ENCODE peak calls at places on chromosomes 5 and 9, in eight cellular contexts. H, U, M, I, F, O, Z and T are unnamed samples.

GRCh38 chr9:138052635-138053320 is 175.2 kb downstream of the CACNA1B start:
- DNase-seq in H (no peak), U (no peak), M (peak), I (no peak), F (peak), O (no peak), Z (no peak), T (no peak)

GRCh38 chr5:173726848-173727557 is 110.6 kb upstream of the BOD1 start:
- DNase-seq in H (no peak), U (no peak), M (no peak), I (no peak), F (no peak), O (no peak), Z (no peak), T (no peak)

GRCh38 chr9:117957267-117957666 is 253.1 kb downstream of the TLR4 start:
- DNase-seq in H (no peak), U (no peak), M (no peak), I (peak), F (no peak), O (no peak), Z (no peak), T (no peak)

GRCh38 chr5:34519489-34520220 is 136.5 kb upstream of the RAI14 start:
- DNase-seq in H (no peak), U (no peak), M (no peak), I (no peak), F (no peak), O (no peak), Z (no peak), T (no peak)

GRCh38 chr5:57736716-57737115 is 254.1 kb upstream of the ACTBL2 start:
- DNase-seq in H (no peak), U (no peak), M (no peak), I (no peak), F (no peak), O (no peak), Z (no peak), T (no peak)

GRCh38 chr5:62569466-62569865 is 9.2 kb upstream of the LRRC70 start:
- DNase-seq in H (no peak), U (no peak), M (no peak), I (no peak), F (no peak), O (no peak), Z (no peak), T (no peak)

GRCh38 chr9:130707225-130707976 is 13.8 kb downstream of the EXOSC2 start:
- DNase-seq in H (no peak), U (peak), M (no peak), I (peak), F (peak), O (peak), Z (peak), T (no peak)

GRCh38 chr5:431001-431710 is 11.8 kb upstream of the EXOC3 start:
- DNase-seq in H (no peak), U (peak), M (peak), I (no peak), F (peak), O (no peak), Z (peak), T (no peak)

GRCh38 chr5:132895719-132896305 is 22.3 kb downstream of the LEAP2 start:
- DNase-seq in H (no peak), U (no peak), M (no peak), I (no peak), F (no peak), O (no peak), Z (no peak), T (no peak)

GRCh38 chr5:124806026-124806856 is 59.8 kb upstream of the ZNF608 start:
- DNase-seq in H (peak), U (peak), M (peak), I (peak), F (peak), O (no peak), Z (no peak), T (peak)

GRCh38 chr9:22102347-22103053 is 93.4 kb upstream of the CDKN2B start:
- DNase-seq in H (no peak), U (no peak), M (no peak), I (no peak), F (no peak), O (no peak), Z (no peak), T (no peak)

GRCh38 chr5:132221781-132222648 is 5.6 kb downstream of the P4HA2 start:
- DNase-seq in H (no peak), U (no peak), M (no peak), I (no peak), F (peak), O (no peak), Z (no peak), T (peak)

GRCh38 chr9:25681270-25681669 is 3.0 kb upstream of the TUSC1 start:
- DNase-seq in H (peak), U (no peak), M (no peak), I (no peak), F (no peak), O (no peak), Z (no peak), T (peak)

GRCh38 chr9:93095205-93096130 is 549 bp upstream of the CARD19 start:
- DNase-seq in H (peak), U (peak), M (peak), I (peak), F (peak), O (peak), Z (peak), T (peak)

GRCh38 chr9:3479516-3480352 is 46.1 kb downstream of the RFX3 start:
- DNase-seq in H (no peak), U (no peak), M (no peak), I (no peak), F (no peak), O (no peak), Z (no peak), T (no peak)

GRCh38 chr5:87398981-87399616 is 13.6 kb downstream of the CCNH start:
- DNase-seq in H (no peak), U (no peak), M (no peak), I (no peak), F (no peak), O (no peak), Z (no peak), T (no peak)

GRCh38 chr9:110426052-110426709 is 88.5 kb upstream of the TXNDC8 start:
- DNase-seq in H (no peak), U (no peak), M (no peak), I (no peak), F (no peak), O (no peak), Z (no peak), T (no peak)

GRCh38 chr5:24855485-24855884 is 210.7 kb upstream of the CDH10 start:
- DNase-seq in H (no peak), U (no peak), M (no peak), I (no peak), F (no peak), O (no peak), Z (no peak), T (no peak)

GRCh38 chr5:173069661-173070060 is 13.5 kb downstream of the CREBRF start:
- DNase-seq in H (no peak), U (no peak), M (no peak), I (no peak), F (no peak), O (no peak), Z (no peak), T (no peak)

GRCh38 chr9:12785251-12785880 is 10.5 kb downstream of the LURAP1L start:
- DNase-seq in H (no peak), U (no peak), M (no peak), I (no peak), F (peak), O (no peak), Z (no peak), T (peak)

GRCh38 chr5:122981846-122982245 is 54.7 kb downstream of the PPIC start:
- DNase-seq in H (no peak), U (no peak), M (no peak), I (no peak), F (no peak), O (no peak), Z (no peak), T (no peak)

GRCh38 chr9:106443520-106443919 is 419.4 kb upstream of the ZNF462 start:
- DNase-seq in H (no peak), U (no peak), M (no peak), I (no peak), F (no peak), O (no peak), Z (no peak), T (no peak)

GRCh38 chr9:22129633-22130032 is 120.5 kb upstream of the CDKN2B start:
- DNase-seq in H (no peak), U (no peak), M (no peak), I (no peak), F (no peak), O (no peak), Z (no peak), T (no peak)

GRCh38 chr9:128895556-128895955 is 13.6 kb downstream of the LRRC8A start:
- DNase-seq in H (no peak), U (no peak), M (no peak), I (no peak), F (no peak), O (no peak), Z (no peak), T (no peak)

GRCh38 chr5:7391215-7391614 is 4.7 kb upstream of the ADCY2 start:
- DNase-seq in H (no peak), U (no peak), M (no peak), I (no peak), F (no peak), O (no peak), Z (no peak), T (no peak)

GRCh38 chr5:45042283-45042682 is 233.5 kb downstream of the MRPS30 start:
- DNase-seq in H (no peak), U (no peak), M (no peak), I (no peak), F (no peak), O (no peak), Z (no peak), T (no peak)

GRCh38 chr9:87801013-87801412 is 75.1 kb downstream of the CTSL start:
- DNase-seq in H (no peak), U (no peak), M (no peak), I (no peak), F (no peak), O (no peak), Z (no peak), T (no peak)

GRCh38 chr5:157323107-157323706 is 57.3 kb downstream of the CYFIP2 start:
- DNase-seq in H (no peak), U (no peak), M (no peak), I (no peak), F (no peak), O (no peak), Z (no peak), T (no peak)

GRCh38 chr5:35096933-35097332 is 49.2 kb upstream of the AGXT2 start:
- DNase-seq in H (no peak), U (no peak), M (no peak), I (no peak), F (no peak), O (no peak), Z (no peak), T (no peak)